ENCODE peak calls at places on chromosomes 5 and 9, in four cellular contexts. H is fibroblast of mammary gland; U is CD4-positive, alpha-beta T cell; W is cardiac muscle cell. J is an unnamed sample.

GRCh38 chr9:92735907-92736600 is 28.6 kb downstream of the BICD2 start:
- DNase-seq in U (no peak), H (no peak), W (no peak), J (no peak)

GRCh38 chr5:97009212-97009898 is 73.5 kb downstream of the LNPEP start:
- DNase-seq in H (peak; percentile 20), U (no peak), W (peak; percentile 4), J (no peak)

GRCh38 chr9:2764371-2764770 is 47.1 kb downstream of the KCNV2 start:
- DNase-seq in W (no peak), U (no peak), H (no peak), J (no peak)

GRCh38 chr5:143010335-143010734 is 240.2 kb downstream of the ARHGAP26 start:
- DNase-seq in U (no peak), W (no peak), H (peak; percentile 31), J (no peak)

GRCh38 chr5:167511-167910 is 23.8 kb upstream of the LRRC14B start:
- DNase-seq in H (no peak), W (no peak), U (peak; percentile 27), J (no peak)

GRCh38 chr5:113331201-113331551 is 103.6 kb downstream of the TSSK1B start:
- DNase-seq in U (no peak), W (no peak), H (peak; percentile 58), J (no peak)

GRCh38 chr9:123642291-123643278 is 286.6 kb downstream of the CRB2 start:
- DNase-seq in H (no peak), U (no peak), W (peak; percentile 88), J (peak; percentile 37)

GRCh38 chr9:88738708-88739107 is 203.7 kb downstream of the NXNL2 start:
- DNase-seq in W (no peak), U (no peak), H (peak; percentile 52), J (no peak)

GRCh38 chr5:83377131-83377865 is 94.2 kb upstream of the VCAN start:
- DNase-seq in U (no peak), H (peak; percentile 96), W (no peak), J (no peak)

GRCh38 chr5:13566903-13567339 is 377.6 kb downstream of the DNAH5 start:
- DNase-seq in H (peak; percentile 86), U (no peak), W (no peak), J (no peak)

GRCh38 chr5:40405985-40406384 is 273.7 kb upstream of the PTGER4 start:
- DNase-seq in W (no peak), H (no peak), U (no peak), J (no peak)

GRCh38 chr5:168721966-168722365 is 142.8 kb upstream of the PANK3 start:
- DNase-seq in H (no peak), W (no peak), U (no peak), J (no peak)

GRCh38 chr9:69951411-69951810 is 92.2 kb upstream of the MAMDC2 start:
- DNase-seq in H (peak; percentile 34), U (no peak), W (no peak), J (no peak)

GRCh38 chr5:73591698-73592501 is 26.4 kb downstream of the UTP15 start:
- DNase-seq in U (no peak), W (no peak), H (peak; percentile 81), J (no peak)
- TF ChIP-seq CTCF in U (no peak), W (no peak), H (no peak), J (no peak)

GRCh38 chr5:161966544-161966943 is 101.0 kb upstream of the GABRG2 start:
- DNase-seq in U (no peak), W (peak; percentile 42), H (peak; percentile 1), J (no peak)
- TF ChIP-seq CTCF in U (no peak), W (no peak), H (no peak), J (no peak)

DNA sequence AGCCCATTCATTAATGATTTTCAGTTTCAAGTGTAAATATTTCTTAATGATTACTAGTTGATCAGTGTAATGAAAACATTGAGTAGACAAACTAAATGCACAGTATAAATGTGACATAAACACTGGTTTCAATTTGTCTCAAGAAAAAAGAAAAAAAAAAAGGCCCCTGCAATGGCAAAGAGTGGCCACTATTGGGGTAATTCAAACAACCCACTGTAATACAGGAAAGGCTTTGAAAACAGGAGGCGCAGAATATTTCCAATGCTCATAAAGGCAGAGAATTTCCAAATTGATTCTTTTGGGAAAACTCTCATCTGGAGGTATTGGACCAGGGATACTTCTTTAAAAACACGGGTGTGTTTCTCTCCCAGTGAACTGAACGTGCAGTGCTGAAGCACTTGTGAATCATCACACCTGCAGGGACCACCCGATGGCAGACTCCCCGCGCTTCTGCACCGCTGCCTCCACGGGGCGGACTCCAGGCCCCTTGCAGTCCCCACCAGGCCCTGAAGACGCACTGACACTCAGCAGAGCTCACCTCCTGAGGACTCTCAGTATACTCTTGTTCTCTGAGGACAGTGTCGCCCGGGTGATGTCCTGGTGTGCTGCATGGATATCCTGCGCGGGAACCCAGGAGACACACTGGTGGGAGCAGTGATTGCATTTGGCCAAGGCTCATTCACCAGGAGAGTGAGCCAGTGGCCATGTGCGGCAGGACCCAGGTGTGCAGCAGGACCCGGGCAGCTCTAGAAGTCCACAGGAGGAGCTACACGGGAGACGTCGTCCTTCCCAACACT is 227.6 kb upstream of the IRX4 start:
- DNase-seq in H (no peak), U (no peak), W (no peak), J (no peak)
- TF ChIP-seq CTCF in H (no peak), U (no peak), W (no peak), J (no peak)

GRCh38 chr9:71977003-71977402 is 65.6 kb downstream of the C9orf85 start:
- DNase-seq in U (no peak), W (no peak), H (no peak), J (no peak)

GRCh38 chr9:71980266-71981018 is 69.0 kb downstream of the C9orf85 start:
- DNase-seq in W (peak; percentile 59), U (no peak), H (no peak), J (no peak)

DNA sequence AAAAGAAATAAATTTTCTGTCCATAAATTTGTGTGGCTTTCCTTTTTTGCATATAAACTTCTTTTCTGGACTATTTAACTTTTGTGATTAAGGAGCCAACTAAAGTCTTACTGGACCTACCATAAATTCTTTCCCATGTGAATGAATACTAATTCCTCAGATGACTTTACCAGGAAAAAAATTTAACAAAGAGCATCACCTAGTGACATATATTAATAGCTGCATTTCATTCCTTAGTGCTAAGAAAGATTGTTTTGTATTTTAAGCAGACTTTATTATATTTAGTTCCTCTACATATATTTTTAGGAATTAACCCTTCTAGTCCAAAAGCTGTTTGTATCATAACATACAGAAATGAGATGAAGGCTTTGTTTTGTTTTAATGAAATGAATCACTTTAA is 64.4 kb downstream of the C9orf85 start:
- DNase-seq in U (no peak), H (no peak), W (no peak), J (no peak)
- TF ChIP-seq CTCF in U (peak; percentile 24), H (no peak), W (peak; percentile 24), J (no peak)

DNA sequence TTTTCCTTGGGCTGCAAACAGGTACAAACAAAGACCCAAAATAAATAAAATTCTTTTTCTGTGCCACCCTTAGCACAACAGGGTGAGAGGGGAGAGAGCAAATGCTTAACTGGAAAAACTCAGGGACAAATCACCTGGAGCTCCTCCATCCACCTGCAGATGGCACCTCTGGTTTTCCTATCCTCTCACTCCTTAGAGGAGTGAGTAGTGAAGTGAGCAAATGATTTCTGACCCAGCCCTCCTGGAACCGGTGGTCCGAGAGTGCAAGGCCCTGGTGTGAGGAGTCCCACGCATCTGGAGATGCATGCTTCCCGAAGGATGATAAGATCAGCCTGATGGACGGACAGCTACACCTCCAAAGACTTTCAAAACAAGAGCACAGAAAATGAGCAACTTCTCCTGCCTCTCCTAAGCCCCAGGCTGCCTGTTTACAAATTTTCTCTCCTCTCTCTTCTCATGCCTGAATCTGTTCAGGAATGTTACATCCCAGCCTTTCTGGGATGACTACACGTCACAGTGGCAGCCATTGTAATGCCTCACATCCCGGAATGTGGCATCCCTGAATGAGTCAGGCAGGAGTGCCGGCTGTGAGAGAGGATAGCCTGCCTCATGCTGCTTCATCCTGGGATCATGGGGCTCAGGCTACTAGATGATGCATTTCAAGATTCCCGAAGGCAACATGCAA is 86.4 kb downstream of the ADRB2 start:
- DNase-seq in U (no peak), H (peak; percentile 97), W (no peak), J (no peak)
- TF ChIP-seq CTCF in U (no peak), H (peak; percentile 24), W (no peak), J (no peak)

GRCh38 chr9:34591091-34591910 is 1.8 kb upstream of the CNTFR start:
- DNase-seq in W (peak; percentile 89), U (peak; percentile 85), H (peak; percentile 66), J (peak; percentile 76)
- TF ChIP-seq CTCF in W (peak; percentile 87), U (peak; percentile 89), H (peak; percentile 62), J (peak; percentile 94)

DNA sequence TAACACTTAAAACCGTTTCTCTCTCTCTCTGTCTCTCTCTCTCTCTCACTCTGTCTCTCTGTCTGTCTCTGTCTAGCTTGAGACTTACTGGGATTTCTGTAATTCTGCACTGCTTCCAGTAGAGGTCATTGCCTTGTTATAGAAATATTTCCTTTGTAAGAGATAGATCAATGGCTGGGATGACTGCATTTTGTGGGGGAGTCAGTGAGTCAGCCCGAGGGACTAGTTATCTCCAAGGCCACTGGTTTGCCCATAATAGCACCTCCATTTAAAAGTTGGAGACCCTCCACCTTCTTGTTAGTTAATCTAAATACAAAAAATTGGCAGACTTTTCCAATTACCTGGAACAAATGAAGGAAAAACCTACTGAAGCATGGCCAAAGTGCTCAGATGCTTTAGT is 547.2 kb downstream of the LRRC70 start:
- DNase-seq in W (peak; percentile 36), H (peak; percentile 80), U (no peak), J (no peak)
- TF ChIP-seq CTCF in W (peak; percentile 74), H (peak; percentile 77), U (no peak), J (no peak)

GRCh38 chr5:167582263-167582662 is 709.2 kb upstream of the WWC1 start:
- DNase-seq in U (no peak), H (peak; percentile 39), W (no peak), J (no peak)
- TF ChIP-seq CTCF in U (no peak), H (peak; percentile 27), W (peak; percentile 34), J (no peak)